ENCODE peak calls at places on chromosomes 4 and X, in eight cellular contexts. One of them, this sample, is unnamed.

GRCh38 chr4:3196670-3197359 is 52.1 kb upstream of the MSANTD1 start:
- DNase-seq in GM03348: no peak
- DNase-seq in GM18507: no peak
- DNase-seq in dorsolateral prefrontal cortex: no peak
- DNase-seq in C1 segment of cervical spinal cord: no peak
- DNase-seq in AG08396: no peak
- DNase-seq in NCI-H1092 treated with DMSO at 0.1 percent for 48 hours: no peak
- DNase-seq in ureter: no peak
- DNase-seq in this sample: no peak

GRCh38 chr4:40417941-40418340 is 82.8 kb downstream of the CHRNA9 start:
- DNase-seq in GM03348: no peak
- DNase-seq in GM18507: no peak
- DNase-seq in dorsolateral prefrontal cortex: no peak
- DNase-seq in C1 segment of cervical spinal cord: no peak
- DNase-seq in AG08396: no peak
- DNase-seq in NCI-H1092 treated with DMSO at 0.1 percent for 48 hours: no peak
- DNase-seq in ureter: no peak
- DNase-seq in this sample: no peak

GRCh38 chrX:79630033-79631009 is 263.2 kb upstream of the ITM2A start:
- DNase-seq in GM03348: no peak
- DNase-seq in GM18507: no peak
- DNase-seq in dorsolateral prefrontal cortex: no peak
- DNase-seq in C1 segment of cervical spinal cord: no peak
- DNase-seq in AG08396: no peak
- DNase-seq in NCI-H1092 treated with DMSO at 0.1 percent for 48 hours: no peak
- DNase-seq in ureter: no peak
- DNase-seq in this sample: peak; percentile 47

GRCh38 chrX:10444204-10444603 is 176.2 kb downstream of the MID1 start:
- DNase-seq in GM03348: no peak
- DNase-seq in GM18507: no peak
- DNase-seq in dorsolateral prefrontal cortex: no peak
- DNase-seq in C1 segment of cervical spinal cord: no peak
- DNase-seq in AG08396: no peak
- DNase-seq in NCI-H1092 treated with DMSO at 0.1 percent for 48 hours: no peak
- DNase-seq in ureter: no peak
- DNase-seq in this sample: no peak

GRCh38 chr4:94913316-94913715 is 155.6 kb downstream of the BMPR1B start:
- DNase-seq in GM03348: no peak
- DNase-seq in GM18507: peak; percentile 0
- DNase-seq in dorsolateral prefrontal cortex: no peak
- DNase-seq in C1 segment of cervical spinal cord: no peak
- DNase-seq in AG08396: no peak
- DNase-seq in NCI-H1092 treated with DMSO at 0.1 percent for 48 hours: no peak
- DNase-seq in ureter: no peak
- DNase-seq in this sample: no peak

GRCh38 chr4:187179086-187180070 is 455.7 kb upstream of the FAT1 start:
- DNase-seq in GM03348: no peak
- DNase-seq in GM18507: no peak
- DNase-seq in dorsolateral prefrontal cortex: no peak
- DNase-seq in C1 segment of cervical spinal cord: no peak
- DNase-seq in AG08396: no peak
- DNase-seq in NCI-H1092 treated with DMSO at 0.1 percent for 48 hours: peak; percentile 11
- DNase-seq in ureter: no peak
- DNase-seq in this sample: no peak

GRCh38 chr4:37635155-37635554 is 51.0 kb downstream of the RELL1 start:
- DNase-seq in GM03348: no peak
- DNase-seq in GM18507: no peak
- DNase-seq in dorsolateral prefrontal cortex: no peak
- DNase-seq in C1 segment of cervical spinal cord: no peak
- DNase-seq in AG08396: no peak
- DNase-seq in NCI-H1092 treated with DMSO at 0.1 percent for 48 hours: no peak
- DNase-seq in ureter: no peak
- DNase-seq in this sample: no peak

GRCh38 chrX:154918060-154918483 is 31.9 kb downstream of the F8A1 start:
- DNase-seq in GM03348: peak; percentile 61
- DNase-seq in GM18507: no peak
- DNase-seq in dorsolateral prefrontal cortex: no peak
- DNase-seq in C1 segment of cervical spinal cord: no peak
- DNase-seq in AG08396: peak; percentile 57
- DNase-seq in NCI-H1092 treated with DMSO at 0.1 percent for 48 hours: peak; percentile 70
- DNase-seq in ureter: peak; percentile 55
- DNase-seq in this sample: peak; percentile 16

GRCh38 chr4:182752158-182752910 is 164.9 kb downstream of the DCTD start:
- DNase-seq in GM03348: peak; percentile 87
- DNase-seq in GM18507: no peak
- DNase-seq in dorsolateral prefrontal cortex: no peak
- DNase-seq in C1 segment of cervical spinal cord: no peak
- DNase-seq in AG08396: no peak
- DNase-seq in NCI-H1092 treated with DMSO at 0.1 percent for 48 hours: no peak
- DNase-seq in ureter: no peak
- DNase-seq in this sample: no peak

GRCh38 chr4:15955670-15956069 is 7.3 kb downstream of the FGFBP2 start:
- DNase-seq in GM03348: peak; percentile 16
- DNase-seq in GM18507: no peak
- DNase-seq in dorsolateral prefrontal cortex: no peak
- DNase-seq in C1 segment of cervical spinal cord: no peak
- DNase-seq in AG08396: peak; percentile 14
- DNase-seq in NCI-H1092 treated with DMSO at 0.1 percent for 48 hours: no peak
- DNase-seq in ureter: no peak
- DNase-seq in this sample: no peak

GRCh38 chrX:111165902-111166301 is 69.9 kb downstream of the PAK3 start:
- DNase-seq in GM03348: no peak
- DNase-seq in GM18507: no peak
- DNase-seq in dorsolateral prefrontal cortex: no peak
- DNase-seq in C1 segment of cervical spinal cord: no peak
- DNase-seq in AG08396: no peak
- DNase-seq in NCI-H1092 treated with DMSO at 0.1 percent for 48 hours: peak; percentile 57
- DNase-seq in ureter: no peak
- DNase-seq in this sample: no peak

GRCh38 chrX:17737707-17738001 is 361 bp downstream of the SCML1 start:
- DNase-seq in GM03348: no peak
- DNase-seq in GM18507: no peak
- DNase-seq in dorsolateral prefrontal cortex: no peak
- DNase-seq in C1 segment of cervical spinal cord: no peak
- DNase-seq in AG08396: no peak
- DNase-seq in NCI-H1092 treated with DMSO at 0.1 percent for 48 hours: no peak
- DNase-seq in ureter: no peak
- DNase-seq in this sample: no peak

GRCh38 chr4:16443504-16444088 is 217.3 kb upstream of the TAPT1 start:
- DNase-seq in GM03348: peak; percentile 60
- DNase-seq in GM18507: peak; percentile 15
- DNase-seq in dorsolateral prefrontal cortex: no peak
- DNase-seq in C1 segment of cervical spinal cord: no peak
- DNase-seq in AG08396: peak; percentile 34
- DNase-seq in NCI-H1092 treated with DMSO at 0.1 percent for 48 hours: no peak
- DNase-seq in ureter: no peak
- DNase-seq in this sample: no peak

GRCh38 chrX:7927259-7928167 is at the start of gene PNPLA4:
- DNase-seq in GM03348: peak; percentile 54
- DNase-seq in GM18507: peak; percentile 42
- DNase-seq in dorsolateral prefrontal cortex: peak; percentile 84
- DNase-seq in C1 segment of cervical spinal cord: peak; percentile 5
- DNase-seq in AG08396: peak; percentile 76
- DNase-seq in NCI-H1092 treated with DMSO at 0.1 percent for 48 hours: no peak
- DNase-seq in ureter: peak; percentile 89
- DNase-seq in this sample: peak; percentile 86

GRCh38 chrX:151753313-151754041 is 18.9 kb downstream of the CNGA2 start:
- DNase-seq in GM03348: peak; percentile 74
- DNase-seq in GM18507: peak; percentile 8
- DNase-seq in dorsolateral prefrontal cortex: peak; percentile 40
- DNase-seq in C1 segment of cervical spinal cord: no peak
- DNase-seq in AG08396: peak; percentile 75
- DNase-seq in NCI-H1092 treated with DMSO at 0.1 percent for 48 hours: peak; percentile 69
- DNase-seq in ureter: peak; percentile 61
- DNase-seq in this sample: no peak

GRCh38 chr4:3791910-3792542 is 25.8 kb downstream of the ADRA2C start:
- DNase-seq in GM03348: peak; percentile 64
- DNase-seq in GM18507: no peak
- DNase-seq in dorsolateral prefrontal cortex: no peak
- DNase-seq in C1 segment of cervical spinal cord: no peak
- DNase-seq in AG08396: peak; percentile 62
- DNase-seq in NCI-H1092 treated with DMSO at 0.1 percent for 48 hours: no peak
- DNase-seq in ureter: no peak
- DNase-seq in this sample: no peak

GRCh38 chrX:65750674-65751469 is 83.4 kb downstream of the MSN start:
- DNase-seq in GM03348: no peak
- DNase-seq in GM18507: no peak
- DNase-seq in dorsolateral prefrontal cortex: no peak
- DNase-seq in C1 segment of cervical spinal cord: no peak
- DNase-seq in AG08396: no peak
- DNase-seq in NCI-H1092 treated with DMSO at 0.1 percent for 48 hours: no peak
- DNase-seq in ureter: no peak
- DNase-seq in this sample: peak; percentile 65

GRCh38 chr4:141543176-141543575 is 93.2 kb upstream of the IL15 start:
- DNase-seq in GM03348: no peak
- DNase-seq in GM18507: no peak
- DNase-seq in dorsolateral prefrontal cortex: no peak
- DNase-seq in C1 segment of cervical spinal cord: no peak
- DNase-seq in AG08396: no peak
- DNase-seq in NCI-H1092 treated with DMSO at 0.1 percent for 48 hours: no peak
- DNase-seq in ureter: no peak
- DNase-seq in this sample: no peak

GRCh38 chr4:148238086-148238485 is 204.1 kb downstream of the NR3C2 start:
- DNase-seq in GM03348: peak; percentile 41
- DNase-seq in GM18507: no peak
- DNase-seq in dorsolateral prefrontal cortex: no peak
- DNase-seq in C1 segment of cervical spinal cord: no peak
- DNase-seq in AG08396: no peak
- DNase-seq in NCI-H1092 treated with DMSO at 0.1 percent for 48 hours: no peak
- DNase-seq in ureter: no peak
- DNase-seq in this sample: no peak